ENCODE peak calls at places on chromosomes 12 and 14, in nine cellular contexts. B, G, U, X, D, C, F, V and E are unnamed samples.

GRCh38 chr12:118714051-118714460 is 267.3 kb upstream of the SRRM4 start:
- DNase-seq in B (peak), G (no peak), U (no peak), X (no peak), D (no peak), C (no peak), F (no peak), V (peak), E (no peak)

GRCh38 chr12:304815-305214 is 42.2 kb upstream of the SLC6A13 start:
- DNase-seq in B (no peak), G (no peak), U (no peak), X (no peak), D (no peak), C (no peak), F (no peak), V (peak), E (no peak)

GRCh38 chr12:69065804-69066203 is 132.8 kb upstream of the CPM start:
- DNase-seq in B (no peak), G (no peak), U (no peak), X (no peak), D (no peak), C (no peak), F (no peak), V (no peak), E (no peak)

GRCh38 chr12:101785671-101786070 is 45.1 kb downstream of the GNPTAB start:
- DNase-seq in B (no peak), G (no peak), U (peak), X (no peak), D (no peak), C (no peak), F (no peak), V (no peak), E (no peak)

GRCh38 chr14:71555654-71556559 is 376.3 kb upstream of the RGS6 start:
- DNase-seq in B (no peak), G (peak), U (peak), X (no peak), D (peak), C (peak), F (no peak), V (peak), E (no peak)

GRCh38 chr12:121872546-121873223 is 14.0 kb upstream of the HPD start:
- DNase-seq in B (no peak), G (no peak), U (peak), X (no peak), D (peak), C (no peak), F (no peak), V (no peak), E (peak)

GRCh38 chr12:47982311-47982710 is 18.9 kb downstream of the TMEM106C start:
- DNase-seq in B (no peak), G (no peak), U (no peak), X (no peak), D (no peak), C (no peak), F (no peak), V (no peak), E (no peak)

GRCh38 chr12:10069099-10069498 is 29.7 kb downstream of the CLEC1A start:
- DNase-seq in B (no peak), G (no peak), U (no peak), X (no peak), D (peak), C (no peak), F (no peak), V (peak), E (peak)

GRCh38 chr12:12441891-12442461 is 85.1 kb downstream of the BORCS5 start:
- DNase-seq in B (no peak), G (peak), U (peak), X (no peak), D (peak), C (peak), F (no peak), V (peak), E (peak)

GRCh38 chr12:106127289-106128126 is 11.2 kb downstream of the NUAK1 start:
- DNase-seq in B (no peak), G (no peak), U (peak), X (no peak), D (no peak), C (no peak), F (no peak), V (no peak), E (no peak)

GRCh38 chr12:70366581-70367267 is 634 bp downstream of the KCNMB4 start:
- DNase-seq in B (peak), G (peak), U (peak), X (peak), D (peak), C (peak), F (no peak), V (peak), E (no peak)

GRCh38 chr12:122961551-122962329 is 4.5 kb downstream of the ABCB9 start:
- DNase-seq in B (no peak), G (no peak), U (no peak), X (no peak), D (no peak), C (no peak), F (no peak), V (no peak), E (no peak)

GRCh38 chr12:60501124-60501729 is 905.4 kb downstream of the SLC16A7 start:
- DNase-seq in B (no peak), G (no peak), U (peak), X (no peak), D (peak), C (no peak), F (no peak), V (peak), E (no peak)

GRCh38 chr14:99604766-99605298 is 825 bp upstream of the CCDC85C start:
- DNase-seq in B (peak), G (peak), U (peak), X (peak), D (peak), C (peak), F (no peak), V (peak), E (no peak)

GRCh38 chr14:78259831-78260230 is 89.7 kb downstream of the NRXN3 start:
- DNase-seq in B (no peak), G (no peak), U (no peak), X (no peak), D (no peak), C (no peak), F (no peak), V (no peak), E (peak)

GRCh38 chr14:64324461-64325255 is 30.5 kb upstream of the ESR2 start:
- DNase-seq in B (no peak), G (no peak), U (peak), X (no peak), D (peak), C (no peak), F (no peak), V (peak), E (peak)
- TF ChIP-seq CTCF in B (no peak), G (no peak), U (no peak), X (no peak), D (no peak), C (no peak), F (no peak), V (no peak), E (no peak)

DNA sequence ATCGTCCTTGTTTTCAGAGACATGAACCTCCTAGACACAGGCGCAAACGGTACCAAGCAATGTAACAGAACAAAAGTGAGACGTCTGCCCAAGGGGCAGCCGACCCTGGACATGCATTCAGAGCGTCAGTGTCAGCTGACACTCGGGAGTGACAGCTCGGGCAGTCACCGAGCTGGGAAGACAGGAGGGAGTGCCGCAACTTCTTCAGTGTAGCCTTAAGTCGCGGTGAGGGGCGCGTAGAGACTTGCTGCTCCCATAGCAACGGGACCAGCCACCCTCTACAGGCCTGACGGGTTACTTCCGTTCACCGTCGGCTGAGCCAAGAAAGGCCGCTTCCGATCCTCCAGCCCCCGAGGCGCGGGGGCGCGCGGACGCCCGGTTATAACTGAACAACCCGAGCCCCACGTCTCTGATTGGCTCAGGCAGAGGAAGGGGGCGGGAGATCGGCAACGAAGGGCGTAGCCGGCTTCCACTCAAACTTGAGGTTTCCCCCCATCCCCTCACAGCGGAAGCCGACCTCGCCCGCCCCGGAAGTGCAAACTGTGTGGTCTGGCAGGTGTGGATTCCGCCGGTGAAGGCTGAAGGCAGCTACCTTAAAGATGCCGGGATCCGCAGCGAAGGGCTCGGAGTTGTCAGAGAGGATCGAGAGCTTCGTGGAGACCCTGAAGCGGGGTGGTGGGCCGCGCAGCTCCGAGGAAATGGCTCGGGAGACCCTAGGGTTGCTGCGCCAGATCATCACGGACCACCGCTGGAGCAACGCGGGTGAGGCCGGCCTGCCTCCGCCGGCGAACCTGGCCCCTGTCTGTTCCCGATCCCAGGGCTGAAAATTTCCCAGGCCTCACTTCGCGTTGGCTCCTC is at the start of gene EIF2B2:
- DNase-seq in B (peak), G (peak), U (peak), X (peak), D (peak), C (peak), F (peak), V (peak), E (peak)
- TF ChIP-seq CTCF in B (no peak), G (no peak), U (peak), X (peak), D (no peak), C (no peak), F (peak), V (no peak), E (peak)

DNA sequence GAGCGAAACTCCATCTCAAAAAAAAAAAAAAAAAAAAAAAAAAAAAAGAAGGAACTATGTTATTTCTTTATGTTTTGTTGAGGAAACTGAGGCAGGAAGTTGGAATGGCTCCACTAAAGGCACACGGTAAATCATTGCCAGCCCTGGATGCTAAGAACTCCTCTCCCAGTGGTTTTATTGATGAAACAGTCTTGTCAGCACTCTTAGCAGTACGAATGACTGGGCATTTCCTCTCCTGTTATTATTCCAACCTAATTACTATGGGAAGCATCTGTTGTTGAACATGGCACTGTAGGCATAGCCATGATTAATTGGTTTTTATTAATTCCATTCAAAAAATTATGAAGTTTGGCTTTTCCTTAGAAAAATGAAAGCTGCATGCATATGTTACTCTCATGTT is 1387.2 kb upstream of the TMEM132C start:
- DNase-seq in B (no peak), G (no peak), U (no peak), X (no peak), D (no peak), C (no peak), F (no peak), V (no peak), E (no peak)
- TF ChIP-seq CTCF in B (no peak), G (no peak), U (no peak), X (no peak), D (no peak), C (no peak), F (no peak), V (no peak), E (no peak)

GRCh38 chr14:58994130-58994529 is 194.3 kb upstream of the DAAM1 start:
- DNase-seq in B (no peak), G (no peak), U (no peak), X (no peak), D (no peak), C (no peak), F (no peak), V (no peak), E (no peak)
- TF ChIP-seq CTCF in B (no peak), G (no peak), U (no peak), X (no peak), D (no peak), C (no peak), F (no peak), V (no peak), E (no peak)

GRCh38 chr12:127127887-127128286 is 1139.1 kb upstream of the TMEM132C start:
- DNase-seq in B (no peak), G (no peak), U (no peak), X (no peak), D (no peak), C (no peak), F (no peak), V (no peak), E (no peak)
- TF ChIP-seq CTCF in B (no peak), G (no peak), U (no peak), X (no peak), D (no peak), C (no peak), F (no peak), V (no peak), E (no peak)

DNA sequence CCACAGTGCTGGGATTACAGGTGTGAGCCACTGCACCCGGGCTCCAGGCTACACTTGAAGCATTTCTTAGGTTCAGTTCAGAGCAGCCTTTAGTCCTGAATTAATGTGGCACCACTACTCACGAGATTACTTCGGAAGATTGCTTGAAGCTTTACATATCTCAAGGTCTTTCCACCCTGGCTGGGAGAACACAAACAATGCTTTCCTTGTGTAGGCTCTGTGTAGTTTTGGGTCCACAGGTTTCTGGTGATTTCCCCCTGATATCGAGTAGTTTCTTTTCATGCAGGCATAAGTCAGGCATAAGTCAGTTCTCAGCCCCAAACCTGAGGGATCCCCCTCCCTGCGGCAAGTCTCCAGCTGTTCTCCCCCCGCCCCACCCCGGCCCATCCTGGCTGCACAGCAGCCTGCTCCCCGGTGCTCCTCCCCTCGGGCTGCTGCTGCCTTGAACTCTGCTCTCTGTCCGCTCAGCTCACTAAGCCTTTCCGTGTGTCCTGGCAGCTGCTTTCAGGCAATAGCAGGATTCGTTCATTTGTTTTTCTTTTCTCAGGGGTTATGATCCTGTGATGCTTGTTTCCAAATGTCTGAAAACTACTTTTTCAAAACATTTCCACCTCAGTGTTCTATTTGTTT is 417.7 kb downstream of the TMEM121 start:
- DNase-seq in B (no peak), G (no peak), U (no peak), X (no peak), D (no peak), C (no peak), F (no peak), V (no peak), E (no peak)
- TF ChIP-seq CTCF in B (no peak), G (no peak), U (no peak), X (no peak), D (no peak), C (no peak), F (no peak), V (no peak), E (no peak)

DNA sequence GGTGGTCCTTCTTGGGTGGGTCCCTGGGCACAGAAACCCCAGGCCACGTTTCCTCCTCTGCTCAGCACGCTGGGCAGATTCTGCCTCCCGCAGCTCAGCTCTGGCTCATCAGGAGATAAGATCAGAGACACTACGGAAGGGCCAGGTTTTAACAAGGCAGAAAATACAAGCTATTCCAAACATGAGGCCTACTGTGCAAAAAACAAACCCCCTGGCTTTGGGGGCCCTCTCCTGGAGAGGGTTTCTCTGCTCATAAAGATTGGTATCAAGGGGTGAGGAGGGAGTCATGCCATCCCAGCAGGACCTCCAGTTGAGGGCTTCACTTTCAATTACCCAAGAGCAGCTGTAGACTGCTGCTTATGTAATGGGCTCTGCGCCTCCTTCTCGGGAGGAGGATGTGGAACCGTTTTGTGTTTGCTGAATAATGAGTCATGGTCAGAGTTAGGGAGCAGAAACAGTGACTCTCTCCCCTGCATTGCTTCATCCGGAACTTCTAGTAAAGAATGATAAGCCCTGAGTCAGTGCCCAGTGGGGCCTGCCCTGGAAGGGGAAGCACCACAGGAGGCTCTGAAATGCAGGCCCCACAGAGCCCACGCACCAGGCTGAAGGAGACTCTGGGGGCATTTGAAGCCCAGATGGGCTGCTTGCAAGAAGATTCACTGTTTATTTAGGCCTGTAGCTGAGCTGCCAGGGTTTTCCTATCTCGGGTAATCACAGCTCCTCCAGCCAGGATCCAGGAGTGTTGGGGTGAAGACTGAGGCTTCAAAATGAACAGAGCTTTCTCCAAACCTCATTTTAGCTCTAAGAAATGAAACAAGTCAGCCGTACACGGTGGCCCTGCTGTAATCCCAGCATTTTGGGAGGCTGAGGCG is 79.3 kb downstream of the SSPN start:
- DNase-seq in B (no peak), G (no peak), U (peak), X (peak), D (peak), C (no peak), F (peak), V (peak), E (peak)
- TF ChIP-seq CTCF in B (no peak), G (no peak), U (no peak), X (no peak), D (no peak), C (no peak), F (no peak), V (no peak), E (peak)

GRCh38 chr12:131852551-131853299 is 24.5 kb downstream of the MMP17 start:
- DNase-seq in B (no peak), G (no peak), U (no peak), X (no peak), D (no peak), C (no peak), F (no peak), V (no peak), E (no peak)

GRCh38 chr12:131851741-131852550 is 23.8 kb downstream of the MMP17 start:
- DNase-seq in B (no peak), G (no peak), U (no peak), X (no peak), D (no peak), C (no peak), F (no peak), V (no peak), E (no peak)

GRCh38 chr12:131854861-131855476 is 26.8 kb downstream of the MMP17 start:
- DNase-seq in B (no peak), G (no peak), U (no peak), X (no peak), D (no peak), C (no peak), F (no peak), V (no peak), E (no peak)

GRCh38 chr12:131855521-131856142 is 27.4 kb downstream of the MMP17 start:
- DNase-seq in B (no peak), G (no peak), U (no peak), X (no peak), D (no peak), C (no peak), F (no peak), V (no peak), E (no peak)

DNA sequence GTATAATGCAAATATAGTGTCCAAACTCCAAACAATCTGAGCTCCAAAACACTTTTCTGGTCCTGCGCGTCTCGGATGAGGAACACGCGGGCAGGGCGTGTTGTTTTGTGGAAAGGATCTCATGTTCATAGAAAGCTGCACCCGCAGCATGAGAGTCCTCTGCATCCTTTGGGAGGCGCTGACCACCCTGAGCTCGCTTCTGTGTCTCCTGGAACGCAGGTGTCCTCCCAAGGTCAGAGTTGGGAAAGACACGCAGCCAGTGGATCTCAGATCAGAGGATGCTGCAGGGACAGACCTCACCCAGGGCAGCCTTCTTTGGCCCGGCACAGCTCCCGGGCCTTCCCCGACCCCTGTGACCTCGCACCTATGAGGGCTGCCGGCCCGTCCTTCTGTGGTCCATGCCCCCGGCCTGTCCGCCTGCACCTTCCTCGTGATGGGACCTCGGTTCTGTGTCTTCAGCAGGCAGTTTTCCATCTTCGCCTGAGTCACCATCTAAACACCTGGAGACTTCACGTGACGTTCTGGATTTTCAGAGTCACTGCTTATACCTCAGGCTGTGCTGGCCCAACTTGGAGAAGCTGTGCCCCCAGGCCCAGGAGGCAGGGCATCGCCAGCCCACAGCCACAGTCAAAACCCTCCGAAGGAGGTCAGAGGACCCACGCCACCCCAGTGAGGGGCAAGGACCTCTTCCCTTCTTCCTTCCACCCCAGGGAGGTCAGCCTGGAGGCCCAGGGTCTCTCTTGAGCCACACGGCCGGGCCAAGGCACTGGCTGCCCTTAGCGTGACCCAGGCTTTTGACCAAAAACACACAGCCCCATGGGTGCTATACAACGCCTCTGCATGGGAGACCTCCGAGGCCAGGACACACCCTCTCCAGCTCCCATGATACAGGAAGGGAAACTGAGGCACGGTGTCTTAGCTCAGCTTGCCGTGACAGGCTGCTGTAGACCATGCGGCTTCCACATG is 25.9 kb downstream of the MMP17 start:
- DNase-seq in B (no peak), G (no peak), U (no peak), X (no peak), D (no peak), C (no peak), F (no peak), V (no peak), E (no peak)
- TF ChIP-seq CTCF in B (no peak), G (no peak), U (no peak), X (no peak), D (no peak), C (no peak), F (no peak), V (no peak), E (no peak)